ENCODE peak calls at places on chromosomes 16 and 17, in six cellular contexts. K is Calu3, H is RWPE1, I is GM13976, M is ascending aorta, X is H1. U is an unnamed sample.

GRCh38 chr16:66427036-66427446 is at the start of gene BEAN1:
- DNase-seq in X (peak; percentile 66), M (no peak), H (peak; percentile 34), K (peak; percentile 38), I (no peak), U (no peak)

GRCh38 chr17:4365628-4366311 is 705 bp downstream of the UBE2G1 start:
- DNase-seq in M (no peak), H (no peak), I (no peak), K (no peak), X (peak; percentile 78), U (peak; percentile 24)

GRCh38 chr16:57480127-57480753 is 6.1 kb downstream of the DOK4 start:
- DNase-seq in I (no peak), H (no peak), K (peak; percentile 88), X (no peak), M (no peak), U (no peak)

GRCh38 chr16:78650675-78651074 is 551.2 kb downstream of the WWOX start:
- DNase-seq in I (no peak), H (no peak), K (no peak), M (no peak), X (no peak), U (no peak)

GRCh38 chr17:51636291-51636690 is 375.9 kb downstream of the UTP18 start:
- DNase-seq in K (no peak), H (no peak), X (peak; percentile 49), M (no peak), I (no peak), U (peak; percentile 14)

GRCh38 chr16:12188674-12189249 is 212.2 kb downstream of the SNX29 start:
- DNase-seq in I (no peak), X (no peak), K (peak; percentile 3), H (peak; percentile 11), M (no peak), U (no peak)

GRCh38 chr16:69089091-69089912 is 16.2 kb upstream of the HAS3 start:
- DNase-seq in I (peak; percentile 49), H (no peak), K (peak; percentile 70), M (no peak), X (no peak), U (no peak)

GRCh38 chr16:50462793-50463507 is 85.2 kb upstream of the NKD1 start:
- DNase-seq in M (no peak), K (no peak), I (no peak), X (peak; percentile 49), H (no peak), U (no peak)

GRCh38 chr17:74270333-74270732 is 3.7 kb upstream of the DNAI2 start:
- DNase-seq in H (no peak), K (no peak), X (no peak), M (no peak), I (no peak), U (no peak)

GRCh38 chr17:36823850-36824677 is 113.2 kb upstream of the LHX1 start:
- DNase-seq in X (no peak), I (no peak), H (no peak), M (no peak), K (no peak), U (no peak)

GRCh38 chr17:70171159-70171558 is 1.8 kb downstream of the KCNJ2 start:
- DNase-seq in X (no peak), M (no peak), H (no peak), K (no peak), I (no peak), U (no peak)

GRCh38 chr16:75074920-75075687 is 41.5 kb downstream of the LDHD start:
- DNase-seq in K (no peak), I (peak; percentile 67), X (no peak), M (peak; percentile 23), H (no peak), U (no peak)

GRCh38 chr17:67837965-67838364 is 12.7 kb downstream of the BPTF start:
- DNase-seq in H (no peak), I (no peak), X (peak; percentile 16), M (no peak), K (no peak), U (no peak)

GRCh38 chr16:85908444-85908843 is 9.5 kb downstream of the IRF8 start:
- DNase-seq in X (no peak), H (no peak), M (no peak), I (peak; percentile 71), K (no peak), U (no peak)

GRCh38 chr17:17785407-17785806 is 51.4 kb downstream of the SREBF1 start:
- DNase-seq in X (no peak), M (no peak), H (no peak), I (no peak), K (no peak), U (no peak)

GRCh38 chr16:88855176-88855575 is 1.6 kb downstream of the GALNS start:
- DNase-seq in I (no peak), M (no peak), X (no peak), K (no peak), H (no peak), U (no peak)

GRCh38 chr17:74785096-74785980 is 9.2 kb upstream of the NAT9 start:
- DNase-seq in I (no peak), H (no peak), K (no peak), M (no peak), X (no peak), U (no peak)

GRCh38 chr17:43755389-43755875 is 3.2 kb downstream of the SOST start:
- DNase-seq in H (no peak), X (peak; percentile 82), M (no peak), I (peak; percentile 51), K (peak; percentile 44), U (no peak)

GRCh38 chr17:45147102-45147580 is 1.1 kb upstream of the HEXIM1 start:
- DNase-seq in K (peak; percentile 76), H (no peak), M (no peak), X (no peak), I (peak; percentile 73), U (no peak)

GRCh38 chr16:52581530-52581929 is 34.6 kb upstream of the TOX3 start:
- DNase-seq in H (no peak), X (no peak), M (no peak), K (peak; percentile 36), I (no peak), U (peak; percentile 5)

GRCh38 chr16:66275795-66276428 is 90.6 kb upstream of the CDH5 start:
- DNase-seq in M (no peak), X (peak; percentile 77), K (peak; percentile 84), I (peak; percentile 44), H (peak; percentile 25), U (peak; percentile 78)

GRCh38 chr17:13465678-13466077 is 136.1 kb downstream of the HS3ST3A1 start:
- DNase-seq in X (no peak), M (no peak), H (no peak), K (no peak), I (no peak), U (no peak)

GRCh38 chr17:67079481-67079880 is 35.1 kb downstream of the CACNG1 start:
- DNase-seq in X (no peak), K (no peak), H (no peak), M (no peak), I (no peak), U (no peak)

GRCh38 chr16:65867276-65867990 is 499.1 kb upstream of the CDH5 start:
- DNase-seq in I (no peak), M (no peak), K (no peak), H (no peak), X (no peak), U (no peak)

GRCh38 chr17:39598635-39599005 is 9.1 kb downstream of the NEUROD2 start:
- DNase-seq in H (no peak), I (no peak), X (peak; percentile 47), M (no peak), K (no peak), U (no peak)

GRCh38 chr17:51860934-51861561 is 297.5 kb downstream of the CA10 start:
- DNase-seq in K (peak; percentile 82), X (peak; percentile 81), M (no peak), H (no peak), I (peak; percentile 22), U (peak; percentile 64)

GRCh38 chr17:43528319-43528987 is 17.7 kb downstream of the ETV4 start:
- DNase-seq in K (no peak), H (no peak), M (no peak), X (no peak), I (no peak), U (no peak)

GRCh38 chr16:80023865-80024264 is 423.3 kb upstream of the MAF start:
- DNase-seq in K (no peak), I (no peak), M (no peak), X (no peak), H (no peak), U (peak; percentile 16)

GRCh38 chr17:57916925-57917858 is 38.0 kb downstream of the CUEDC1 start:
- DNase-seq in H (no peak), X (no peak), K (no peak), M (no peak), I (no peak), U (no peak)
- TF ChIP-seq CTCF in H (no peak), X (peak; percentile 2), K (no peak), M (no peak), I (peak; percentile 23), U (no peak)

DNA sequence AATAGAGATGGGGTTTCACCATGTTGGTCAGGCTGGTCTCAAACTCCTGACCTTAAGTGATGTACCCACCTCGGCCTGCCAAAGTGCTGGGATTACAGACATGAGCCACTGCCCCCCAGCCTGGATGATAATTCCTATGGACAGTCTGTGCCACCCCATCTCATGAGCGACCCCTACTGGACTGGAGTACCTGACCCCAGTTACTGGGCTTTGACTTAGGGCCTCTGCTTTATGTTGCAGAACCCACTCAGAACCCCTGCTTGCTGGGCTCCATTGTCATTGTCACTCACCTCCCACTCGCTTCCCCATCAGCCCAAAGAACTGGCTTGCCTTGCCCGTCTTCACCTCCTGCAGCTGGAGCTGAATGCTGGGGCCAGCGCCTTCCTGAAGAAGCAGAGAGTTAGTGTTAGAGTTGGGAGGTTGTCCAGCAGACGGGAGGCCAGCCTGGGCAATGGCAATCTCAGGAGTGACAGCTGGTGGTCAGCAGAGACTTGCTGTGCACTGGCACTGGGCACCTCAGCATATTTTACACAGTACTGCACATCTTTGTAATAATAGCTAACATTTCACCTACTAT is 4.0 kb downstream of the TAC4 start:
- DNase-seq in X (peak; percentile 82), K (peak; percentile 74), I (no peak), H (no peak), M (no peak), U (peak; percentile 30)
- TF ChIP-seq CTCF in X (peak; percentile 80), K (peak; percentile 86), I (peak; percentile 40), H (peak; percentile 31), M (no peak), U (peak; percentile 19)

GRCh38 chr16:55643161-55643970 is 12.4 kb upstream of the SLC6A2 start:
- DNase-seq in H (no peak), I (no peak), K (no peak), X (no peak), M (no peak), U (peak; percentile 35)
- TF ChIP-seq CTCF in H (no peak), I (no peak), K (no peak), X (no peak), M (no peak), U (no peak)

GRCh38 chr17:60139438-60140285 is 10.1 kb upstream of the CA4 start:
- DNase-seq in H (peak; percentile 57), K (no peak), M (no peak), X (peak; percentile 92), I (peak; percentile 80), U (no peak)
- TF ChIP-seq CTCF in H (peak; percentile 84), K (no peak), M (peak; percentile 56), X (peak; percentile 64), I (peak; percentile 38), U (peak; percentile 35)